ENCODE peak calls at places on chromosomes 3 and 15, in four cellular contexts. X is ascending aorta; W is NCI-H2171 treated with DMSO at 0.1 percent for 48 hours; K is T-helper 2 cell treated with Interferon-gamma antibody and Interleukin-4, amounts not matched to agents 5 μg/mL and 100 μg/mL, for 36 hours. Z is an unnamed sample.

GRCh38 chr15:25883860-25884259 is 20.7 kb upstream of the ATP10A start:
- DNase-seq in W (no peak), K (no peak), X (no peak), Z (no peak)

GRCh38 chr15:75195766-75196241 is 5.9 kb upstream of the C15orf39 start:
- DNase-seq in K (no peak), X (no peak), W (peak; percentile 86), Z (peak; percentile 96)

GRCh38 chr3:33075996-33076395 is 20.9 kb downstream of the GLB1 start:
- DNase-seq in K (no peak), X (no peak), W (no peak), Z (no peak)

GRCh38 chr15:100902436-100903190 is 16.5 kb upstream of the LRRK1 start:
- DNase-seq in X (peak; percentile 89), K (no peak), W (peak; percentile 86), Z (peak; percentile 46)

GRCh38 chr3:171185959-171186358 is 159.4 kb upstream of the SLC2A2 start:
- DNase-seq in X (no peak), K (no peak), W (no peak), Z (no peak)

GRCh38 chr15:44633603-44634002 is 29.9 kb downstream of the SPG11 start:
- DNase-seq in X (no peak), W (no peak), K (peak; percentile 7), Z (no peak)

GRCh38 chr3:46824561-46824960 is 38.7 kb downstream of the MYL3 start:
- DNase-seq in X (no peak), W (no peak), K (no peak), Z (no peak)

GRCh38 chr15:66481107-66481856 is 16.3 kb downstream of the SNAPC5 start:
- DNase-seq in X (no peak), W (no peak), K (no peak), Z (no peak)

GRCh38 chr3:180252683-180253082 is 215.9 kb upstream of the PEX5L start:
- DNase-seq in K (no peak), X (no peak), W (peak; percentile 38), Z (peak; percentile 62)

GRCh38 chr3:90055721-90056120 is 948.3 kb downstream of the EPHA3 start:
- DNase-seq in X (no peak), K (no peak), W (no peak), Z (no peak)

Z was measured in NCI-H69.